ENCODE peak calls at places on chromosome 6, in five cellular contexts. One of them, this sample, is unnamed.

GRCh38 chr6:89999154-89999553 is 104.9 kb downstream of the GJA10 start:
- DNase-seq in fibroblast of mammary gland: peak
- DNase-seq in AG10803: peak
- DNase-seq in Peyer's patch: peak
- DNase-seq in uterus: peak
- DNase-seq in this sample: no peak

GRCh38 chr6:3335169-3335568 is 76.4 kb downstream of the PSMG4 start:
- DNase-seq in AG10803: no peak
- DNase-seq in fibroblast of mammary gland: no peak
- DNase-seq in Peyer's patch: no peak
- DNase-seq in uterus: no peak
- DNase-seq in this sample: no peak

GRCh38 chr6:157069585-157069984 is 253.7 kb downstream of the TMEM242 start:
- DNase-seq in Peyer's patch: no peak
- DNase-seq in uterus: no peak
- DNase-seq in fibroblast of mammary gland: no peak
- DNase-seq in AG10803: no peak
- DNase-seq in this sample: no peak

GRCh38 chr6:32868257-32868788 is 14.3 kb downstream of the PSMB9 start:
- DNase-seq in Peyer's patch: peak
- DNase-seq in fibroblast of mammary gland: peak
- DNase-seq in AG10803: peak
- DNase-seq in uterus: peak
- DNase-seq in this sample: peak

GRCh38 chr6:52416629-52417151 is 3.5 kb upstream of the EFHC1 start:
- DNase-seq in uterus: no peak
- DNase-seq in AG10803: peak
- DNase-seq in Peyer's patch: no peak
- DNase-seq in fibroblast of mammary gland: peak
- DNase-seq in this sample: peak

GRCh38 chr6:15386756-15387112 is 140.9 kb downstream of the JARID2 start:
- DNase-seq in AG10803: peak
- DNase-seq in Peyer's patch: no peak
- DNase-seq in fibroblast of mammary gland: no peak
- DNase-seq in uterus: no peak
- DNase-seq in this sample: no peak

GRCh38 chr6:38270367-38270766 is 369.4 kb downstream of the BTBD9 start:
- DNase-seq in Peyer's patch: no peak
- DNase-seq in AG10803: no peak
- DNase-seq in uterus: no peak
- DNase-seq in fibroblast of mammary gland: peak
- DNase-seq in this sample: no peak

GRCh38 chr6:152380993-152381898 is 255.9 kb downstream of the SYNE1 start:
- DNase-seq in AG10803: peak
- DNase-seq in fibroblast of mammary gland: peak
- DNase-seq in uterus: peak
- DNase-seq in Peyer's patch: peak
- DNase-seq in this sample: no peak

GRCh38 chr6:170186909-170187668 is 103.8 kb downstream of the DLL1 start:
- DNase-seq in fibroblast of mammary gland: no peak
- DNase-seq in uterus: no peak
- DNase-seq in AG10803: no peak
- DNase-seq in Peyer's patch: no peak
- DNase-seq in this sample: no peak

GRCh38 chr6:13354331-13355042 is 26.1 kb upstream of the TBC1D7 start:
- DNase-seq in AG10803: peak
- DNase-seq in fibroblast of mammary gland: peak
- DNase-seq in uterus: no peak
- DNase-seq in Peyer's patch: no peak
- DNase-seq in this sample: no peak

GRCh38 chr6:36340341-36340670 is 3.6 kb upstream of the BNIP5 start:
- DNase-seq in Peyer's patch: no peak
- DNase-seq in AG10803: no peak
- DNase-seq in uterus: no peak
- DNase-seq in fibroblast of mammary gland: no peak
- DNase-seq in this sample: no peak

GRCh38 chr6:33895988-33896387 is 92.2 kb upstream of the MLN start:
- DNase-seq in AG10803: no peak
- DNase-seq in fibroblast of mammary gland: no peak
- DNase-seq in Peyer's patch: no peak
- DNase-seq in uterus: no peak
- DNase-seq in this sample: no peak

GRCh38 chr6:54071941-54072340 is 39.3 kb upstream of the MLIP start:
- DNase-seq in Peyer's patch: no peak
- DNase-seq in AG10803: no peak
- DNase-seq in fibroblast of mammary gland: peak
- DNase-seq in uterus: no peak
- DNase-seq in this sample: no peak

GRCh38 chr6:44733868-44734267 is 346.4 kb downstream of the CDC5L start:
- DNase-seq in uterus: peak
- DNase-seq in fibroblast of mammary gland: peak
- DNase-seq in Peyer's patch: no peak
- DNase-seq in AG10803: no peak
- DNase-seq in this sample: no peak

GRCh38 chr6:109197061-109197460 is 101.8 kb downstream of the CEP57L1 start:
- DNase-seq in fibroblast of mammary gland: no peak
- DNase-seq in Peyer's patch: no peak
- DNase-seq in uterus: no peak
- DNase-seq in AG10803: no peak
- DNase-seq in this sample: peak

GRCh38 chr6:146913842-146914562 is 290.2 kb upstream of the STXBP5 start:
- DNase-seq in uterus: peak
- DNase-seq in AG10803: peak
- DNase-seq in fibroblast of mammary gland: peak
- DNase-seq in Peyer's patch: peak
- DNase-seq in this sample: no peak

GRCh38 chr6:115766745-115767462 is 293.8 kb downstream of the FRK start:
- DNase-seq in uterus: no peak
- DNase-seq in Peyer's patch: no peak
- DNase-seq in AG10803: no peak
- DNase-seq in fibroblast of mammary gland: no peak
- DNase-seq in this sample: no peak

GRCh38 chr6:66913657-66914056 is 1206.6 kb upstream of the EYS start:
- DNase-seq in fibroblast of mammary gland: no peak
- DNase-seq in Peyer's patch: no peak
- DNase-seq in AG10803: no peak
- DNase-seq in uterus: no peak
- DNase-seq in this sample: no peak

GRCh38 chr6:99810942-99811633 is 182.9 kb downstream of the MCHR2 start:
- DNase-seq in Peyer's patch: peak
- DNase-seq in AG10803: no peak
- DNase-seq in fibroblast of mammary gland: no peak
- DNase-seq in uterus: no peak
- DNase-seq in this sample: no peak

GRCh38 chr6:14212020-14212419 is 94.4 kb downstream of the CD83 start:
- DNase-seq in Peyer's patch: no peak
- DNase-seq in uterus: no peak
- DNase-seq in fibroblast of mammary gland: no peak
- DNase-seq in AG10803: no peak
- DNase-seq in this sample: no peak

GRCh38 chr6:49326337-49326736 is 136.7 kb downstream of the MMUT start:
- DNase-seq in fibroblast of mammary gland: peak
- DNase-seq in AG10803: peak
- DNase-seq in uterus: no peak
- DNase-seq in Peyer's patch: no peak
- DNase-seq in this sample: no peak

GRCh38 chr6:108592371-108593337 is 31.9 kb downstream of the FOXO3 start:
- DNase-seq in uterus: peak
- DNase-seq in fibroblast of mammary gland: peak
- DNase-seq in Peyer's patch: peak
- DNase-seq in AG10803: peak
- DNase-seq in this sample: peak

GRCh38 chr6:7048859-7049258 is 58.9 kb upstream of the RREB1 start:
- DNase-seq in uterus: no peak
- DNase-seq in fibroblast of mammary gland: no peak
- DNase-seq in AG10803: no peak
- DNase-seq in Peyer's patch: no peak
- DNase-seq in this sample: no peak

GRCh38 chr6:84522135-84522535 is 242.3 kb downstream of the TBX18 start:
- DNase-seq in AG10803: peak
- DNase-seq in fibroblast of mammary gland: peak
- DNase-seq in Peyer's patch: no peak
- DNase-seq in uterus: no peak
- DNase-seq in this sample: no peak

GRCh38 chr6:161422710-161423109 is 148.8 kb upstream of the AGPAT4 start:
- DNase-seq in AG10803: peak
- DNase-seq in uterus: no peak
- DNase-seq in Peyer's patch: no peak
- DNase-seq in fibroblast of mammary gland: no peak
- DNase-seq in this sample: no peak

GRCh38 chr6:157754351-157754750 is 68.7 kb upstream of the SNX9 start:
- DNase-seq in Peyer's patch: peak
- DNase-seq in uterus: no peak
- DNase-seq in AG10803: no peak
- DNase-seq in fibroblast of mammary gland: no peak
- DNase-seq in this sample: no peak

GRCh38 chr6:3226422-3227362 is 761 bp downstream of the TUBB2B start:
- DNase-seq in Peyer's patch: no peak
- DNase-seq in AG10803: no peak
- DNase-seq in uterus: peak
- DNase-seq in fibroblast of mammary gland: no peak
- DNase-seq in this sample: peak

GRCh38 chr6:108528878-108529277 is 31.8 kb upstream of the FOXO3 start:
- DNase-seq in AG10803: peak
- DNase-seq in fibroblast of mammary gland: no peak
- DNase-seq in uterus: no peak
- DNase-seq in Peyer's patch: no peak
- DNase-seq in this sample: no peak

DNA sequence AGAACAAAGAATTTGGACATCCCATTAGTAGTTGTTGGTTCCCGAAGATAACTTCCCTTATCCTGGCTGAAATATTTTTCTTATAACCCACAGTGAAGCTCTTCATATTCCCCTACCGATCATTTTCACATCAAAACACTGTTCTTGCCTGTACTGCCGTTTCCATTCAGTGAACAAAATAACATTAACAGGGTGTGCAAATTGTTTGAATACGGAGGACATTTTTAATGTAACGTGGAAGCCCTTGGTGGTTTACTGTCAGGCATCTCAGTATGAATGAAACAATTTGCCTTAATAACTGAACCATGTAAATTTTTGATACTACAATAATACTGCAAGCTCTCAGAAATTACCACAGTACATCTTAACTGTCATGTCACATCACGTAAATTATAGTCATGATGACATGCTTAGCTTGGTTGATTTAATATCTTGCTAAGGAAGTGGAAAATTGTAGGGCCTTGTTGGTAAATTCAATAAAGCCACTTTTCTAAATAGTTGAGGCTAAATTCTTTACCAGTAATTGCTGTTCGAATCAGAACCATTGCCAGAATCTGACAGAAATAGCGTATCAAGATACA is 311.6 kb downstream of the LAMA2 start:
- DNase-seq in AG10803: no peak
- DNase-seq in Peyer's patch: no peak
- DNase-seq in uterus: no peak
- DNase-seq in fibroblast of mammary gland: no peak
- DNase-seq in this sample: no peak
- H3K4me3 ChIP-seq in AG10803: no peak
- H3K4me3 ChIP-seq in Peyer's patch: no peak
- H3K4me3 ChIP-seq in uterus: no peak
- H3K4me3 ChIP-seq in fibroblast of mammary gland: no peak
- H3K4me3 ChIP-seq in this sample: no peak

GRCh38 chr6:79420054-79420453 is 117.2 kb downstream of the LCA5 start:
- DNase-seq in uterus: no peak
- DNase-seq in fibroblast of mammary gland: peak
- DNase-seq in AG10803: no peak
- DNase-seq in Peyer's patch: no peak
- DNase-seq in this sample: no peak

GRCh38 chr6:79421001-79421411 is 116.2 kb downstream of the LCA5 start:
- DNase-seq in uterus: no peak
- DNase-seq in AG10803: peak
- DNase-seq in fibroblast of mammary gland: peak
- DNase-seq in Peyer's patch: no peak
- DNase-seq in this sample: no peak

GRCh38 chr6:79423216-79423615 is 114.0 kb downstream of the LCA5 start:
- DNase-seq in fibroblast of mammary gland: no peak
- DNase-seq in uterus: no peak
- DNase-seq in Peyer's patch: no peak
- DNase-seq in AG10803: no peak
- DNase-seq in this sample: no peak

GRCh38 chr6:79422666-79423065 is 114.6 kb downstream of the LCA5 start:
- DNase-seq in uterus: no peak
- DNase-seq in fibroblast of mammary gland: no peak
- DNase-seq in AG10803: no peak
- DNase-seq in Peyer's patch: no peak
- DNase-seq in this sample: no peak

GRCh38 chr6:79421707-79422484 is 115.3 kb downstream of the LCA5 start:
- DNase-seq in uterus: no peak
- DNase-seq in fibroblast of mammary gland: peak
- DNase-seq in Peyer's patch: no peak
- DNase-seq in AG10803: peak
- DNase-seq in this sample: no peak
- H3K4me3 ChIP-seq in uterus: no peak
- H3K4me3 ChIP-seq in fibroblast of mammary gland: no peak
- H3K4me3 ChIP-seq in Peyer's patch: no peak
- H3K4me3 ChIP-seq in AG10803: no peak
- H3K4me3 ChIP-seq in this sample: no peak

GRCh38 chr6:142934190-142934589 is 10.8 kb downstream of the HIVEP2 start:
- DNase-seq in uterus: no peak
- DNase-seq in fibroblast of mammary gland: no peak
- DNase-seq in AG10803: no peak
- DNase-seq in Peyer's patch: no peak
- DNase-seq in this sample: no peak
- H3K4me3 ChIP-seq in uterus: no peak
- H3K4me3 ChIP-seq in fibroblast of mammary gland: no peak
- H3K4me3 ChIP-seq in AG10803: no peak
- H3K4me3 ChIP-seq in Peyer's patch: no peak
- H3K4me3 ChIP-seq in this sample: no peak

DNA sequence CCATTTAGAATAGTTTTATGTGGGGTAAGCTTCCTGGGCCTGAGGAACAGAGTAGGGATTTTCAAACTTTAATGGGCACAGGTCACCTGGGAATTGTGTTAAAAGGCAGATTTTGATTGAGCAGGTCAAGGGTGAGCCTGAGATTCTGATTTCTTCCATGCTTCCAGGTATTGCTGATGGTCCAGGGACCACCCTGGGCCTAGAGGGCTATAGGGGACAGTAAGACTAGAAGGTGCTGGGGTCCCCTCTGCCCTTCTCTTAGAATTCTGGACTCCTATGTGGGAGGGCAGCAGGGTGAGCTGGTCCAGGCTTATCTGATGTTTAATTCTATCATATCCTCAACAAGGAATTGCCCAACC is 2.6 kb downstream of the DDR1 start:
- DNase-seq in uterus: no peak
- DNase-seq in Peyer's patch: peak
- DNase-seq in AG10803: no peak
- DNase-seq in fibroblast of mammary gland: no peak
- DNase-seq in this sample: no peak
- H3K4me3 ChIP-seq in uterus: no peak
- H3K4me3 ChIP-seq in Peyer's patch: no peak
- H3K4me3 ChIP-seq in AG10803: no peak
- H3K4me3 ChIP-seq in fibroblast of mammary gland: no peak
- H3K4me3 ChIP-seq in this sample: no peak

GRCh38 chr6:104704191-104704590 is 155.5 kb downstream of the HACE1 start:
- DNase-seq in fibroblast of mammary gland: no peak
- DNase-seq in uterus: no peak
- DNase-seq in Peyer's patch: no peak
- DNase-seq in AG10803: no peak
- DNase-seq in this sample: no peak
- H3K4me3 ChIP-seq in fibroblast of mammary gland: no peak
- H3K4me3 ChIP-seq in uterus: no peak
- H3K4me3 ChIP-seq in Peyer's patch: no peak
- H3K4me3 ChIP-seq in AG10803: no peak
- H3K4me3 ChIP-seq in this sample: no peak